ENCODE peak calls at places on chromosomes 12 and 14, in four cellular contexts. S, Y, J and V are unnamed samples.

GRCh38 chr14:93832076-93832475 is 43.8 kb upstream of the PRIMA1 start:
- DNase-seq in S (no peak), Y (no peak), J (no peak), V (no peak)

GRCh38 chr14:63624203-63624602 is 17.5 kb downstream of the WDR89 start:
- DNase-seq in S (no peak), Y (no peak), J (no peak), V (no peak)

GRCh38 chr12:81077329-81077685 is 572 bp upstream of the ACSS3 start:
- DNase-seq in S (no peak), Y (no peak), J (no peak), V (no peak)

GRCh38 chr12:53856132-53856531 is 82.5 kb upstream of the HOXC13 start:
- DNase-seq in S (no peak), Y (no peak), J (peak; percentile 8), V (no peak)

GRCh38 chr12:106492893-106493292 is 89.9 kb upstream of the RFX4 start:
- DNase-seq in S (no peak), Y (no peak), J (no peak), V (no peak)

GRCh38 chr14:105492966-105493871 is 2.2 kb downstream of the TEDC1 start:
- DNase-seq in S (no peak), Y (no peak), J (no peak), V (peak; percentile 10)

GRCh38 chr14:69046468-69046867 is 67.4 kb upstream of the ACTN1 start:
- DNase-seq in S (no peak), Y (no peak), J (no peak), V (no peak)

GRCh38 chr12:113479578-113480335 is 8.1 kb upstream of the LHX5 start:
- DNase-seq in S (peak; percentile 56), Y (peak; percentile 67), J (no peak), V (peak; percentile 21)

GRCh38 chr14:55446127-55446736 is 5.8 kb upstream of the TBPL2 start:
- DNase-seq in S (peak; percentile 61), Y (peak; percentile 76), J (no peak), V (peak; percentile 72)

GRCh38 chr12:25812295-25812694 is 146.2 kb upstream of the RASSF8 start:
- DNase-seq in S (no peak), Y (no peak), J (no peak), V (no peak)

GRCh38 chr14:105860615-105861580 is 334.5 kb downstream of the TMEM121 start:
- DNase-seq in S (no peak), Y (peak; percentile 5), J (no peak), V (peak; percentile 70)

GRCh38 chr12:85369365-85370154 is 89.5 kb downstream of the ALX1 start:
- DNase-seq in S (no peak), Y (no peak), J (no peak), V (no peak)

GRCh38 chr12:89829434-89829975 is 120.9 kb upstream of the ATP2B1 start:
- DNase-seq in S (no peak), Y (no peak), J (no peak), V (no peak)

GRCh38 chr12:108728820-108729611 is 2.3 kb downstream of the CORO1C start:
- DNase-seq in S (no peak), Y (no peak), J (no peak), V (no peak)

GRCh38 chr12:131971226-131971625 is 21.5 kb downstream of the EP400 start:
- DNase-seq in S (no peak), Y (no peak), J (no peak), V (no peak)

GRCh38 chr14:26598081-26598671 is 343 bp upstream of the NOVA1 start:
- DNase-seq in S (peak; percentile 4), Y (peak; percentile 17), J (peak; percentile 95), V (no peak)

GRCh38 chr14:74569387-74569786 is 42.6 kb downstream of the LTBP2 start:
- DNase-seq in S (no peak), Y (no peak), J (no peak), V (no peak)

GRCh38 chr14:75279153-75279738 is 618 bp downstream of the FOS start:
- DNase-seq in S (peak; percentile 33), Y (peak; percentile 45), J (no peak), V (peak; percentile 15)

GRCh38 chr14:93137864-93138263 is 22.1 kb upstream of the ITPK1 start:
- DNase-seq in S (no peak), Y (no peak), J (no peak), V (no peak)

GRCh38 chr12:6335451-6336078 is 6.3 kb downstream of the TNFRSF1A start:
- DNase-seq in S (peak; percentile 92), Y (peak; percentile 92), J (peak; percentile 95), V (peak; percentile 89)

GRCh38 chr14:24425704-24426103 is 3.8 kb downstream of the CBLN3 start:
- DNase-seq in S (no peak), Y (no peak), J (no peak), V (no peak)

GRCh38 chr12:125032466-125033152 is 32.6 kb upstream of the AACS start:
- DNase-seq in S (no peak), Y (no peak), J (no peak), V (no peak)

GRCh38 chr12:115519359-115519758 is 758.1 kb downstream of the MED13L start:
- DNase-seq in S (no peak), Y (no peak), J (no peak), V (no peak)

GRCh38 chr12:27781680-27782079 is 1.6 kb upstream of the MANSC4 start:
- DNase-seq in S (no peak), Y (no peak), J (no peak), V (no peak)

GRCh38 chr12:19971396-19971802 is 396.9 kb upstream of the PDE3A start:
- DNase-seq in S (no peak), Y (no peak), J (no peak), V (no peak)

GRCh38 chr12:11651377-11651776 is 1.9 kb downstream of the ETV6 start:
- DNase-seq in S (no peak), Y (no peak), J (no peak), V (peak; percentile 29)

GRCh38 chr12:56760460-56760859 is 2.7 kb upstream of the HSD17B6 start:
- DNase-seq in S (no peak), Y (no peak), J (no peak), V (no peak)

GRCh38 chr12:121626853-121627623 is 708 bp downstream of the ORAI1 start:
- DNase-seq in S (peak; percentile 71), Y (peak; percentile 83), J (peak; percentile 93), V (peak; percentile 85)

GRCh38 chr12:21774358-21775129 is at the start of gene KCNJ8:
- DNase-seq in S (peak; percentile 11), Y (no peak), J (peak; percentile 95), V (no peak)

GRCh38 chr14:87794566-87794965 is 198.4 kb downstream of the GALC start:
- DNase-seq in S (no peak), Y (no peak), J (no peak), V (no peak)

GRCh38 chr12:27975222-27976136 is 2.9 kb upstream of the PTHLH start:
- DNase-seq in S (no peak), Y (peak; percentile 18), J (no peak), V (no peak)

GRCh38 chr12:45583011-45583657 is 146.4 kb upstream of the ARID2 start:
- DNase-seq in S (no peak), Y (no peak), J (peak; percentile 50), V (no peak)

GRCh38 chr12:45585522-45586230 is 143.8 kb upstream of the ARID2 start:
- DNase-seq in S (no peak), Y (no peak), J (peak; percentile 50), V (no peak)

GRCh38 chr12:45581112-45581511 is 148.4 kb upstream of the ARID2 start:
- DNase-seq in S (no peak), Y (no peak), J (peak; percentile 21), V (no peak)

GRCh38 chr12:45580570-45580969 is 148.9 kb upstream of the ARID2 start:
- DNase-seq in S (no peak), Y (no peak), J (peak; percentile 60), V (no peak)

GRCh38 chr12:45582536-45582935 is 147.0 kb upstream of the ARID2 start:
- DNase-seq in S (no peak), Y (no peak), J (no peak), V (no peak)
- TF ChIP-seq CTCF in S (no peak), Y (no peak), J (no peak), V (no peak)

DNA sequence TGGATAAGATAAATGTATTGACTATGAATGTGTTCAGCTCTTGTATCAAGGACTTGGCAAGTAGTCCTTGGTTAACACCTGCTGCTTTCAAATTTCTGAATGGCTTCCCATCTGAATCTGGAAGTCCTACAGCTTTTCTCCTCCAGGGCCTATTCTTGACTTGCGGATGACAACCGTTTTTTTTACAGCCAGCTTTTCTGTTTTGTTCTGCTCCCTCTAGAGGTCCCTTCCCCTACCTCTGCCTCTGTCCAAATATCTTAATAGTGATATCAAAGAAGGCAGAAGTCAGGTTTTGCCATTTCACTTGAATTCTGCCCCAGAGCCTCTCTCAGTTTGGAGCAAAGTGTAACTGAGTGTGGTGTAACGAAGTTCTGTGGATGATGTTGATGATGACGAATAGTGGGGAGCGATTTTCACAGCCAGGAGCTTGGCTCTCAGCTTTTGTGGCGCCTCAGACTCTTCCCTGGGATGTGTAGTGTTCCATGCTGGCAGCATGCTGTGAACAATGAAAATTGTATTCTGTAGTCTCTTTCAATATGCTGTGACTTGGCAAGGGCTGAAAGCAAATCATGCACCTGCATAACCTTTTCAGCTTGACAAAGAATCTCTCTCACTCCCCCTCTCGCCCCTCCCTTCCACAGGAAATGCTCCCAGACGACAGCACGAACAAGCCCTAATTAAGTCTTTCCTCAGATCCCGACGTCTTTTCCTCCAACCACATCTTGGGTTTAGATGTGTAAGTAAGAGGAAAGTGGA is 5.0 kb upstream of the SLC4A8 start:
- DNase-seq in S (no peak), Y (no peak), J (peak; percentile 24), V (no peak)
- TF ChIP-seq CTCF in S (no peak), Y (no peak), J (no peak), V (no peak)

GRCh38 chr14:102984336-102985102 is 62.1 kb downstream of the AMN start:
- DNase-seq in S (no peak), Y (no peak), J (no peak), V (no peak)

GRCh38 chr14:102986810-102987579 is 64.5 kb downstream of the AMN start:
- DNase-seq in S (no peak), Y (no peak), J (no peak), V (no peak)

GRCh38 chr14:102983496-102983895 is 61.0 kb downstream of the AMN start:
- DNase-seq in S (no peak), Y (no peak), J (no peak), V (no peak)

GRCh38 chr14:102988054-102988453 is 65.6 kb downstream of the AMN start:
- DNase-seq in S (no peak), Y (no peak), J (no peak), V (no peak)

DNA sequence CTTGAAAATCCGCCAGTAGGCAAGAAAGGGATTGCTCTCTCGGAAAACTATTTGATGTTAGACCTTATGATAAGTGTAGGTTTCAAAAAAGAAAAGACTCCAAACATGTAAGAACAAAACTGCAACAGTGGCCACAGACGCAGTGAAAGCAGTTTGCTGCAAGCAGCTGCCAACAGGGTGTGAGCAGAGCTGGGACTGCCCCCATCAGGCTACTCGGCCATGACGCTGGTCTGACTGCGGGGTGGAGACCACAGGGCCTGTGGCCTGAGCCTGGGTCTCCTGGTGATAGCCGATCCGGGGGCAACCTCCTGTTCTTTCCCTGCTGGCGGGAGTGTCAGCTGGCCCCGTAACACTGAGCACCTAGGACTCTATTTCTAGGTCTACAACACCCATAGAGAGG is 63.2 kb downstream of the AMN start:
- DNase-seq in S (peak; percentile 78), Y (peak; percentile 83), J (no peak), V (peak; percentile 87)
- TF ChIP-seq CTCF in S (no peak), Y (no peak), J (no peak), V (no peak)

DNA sequence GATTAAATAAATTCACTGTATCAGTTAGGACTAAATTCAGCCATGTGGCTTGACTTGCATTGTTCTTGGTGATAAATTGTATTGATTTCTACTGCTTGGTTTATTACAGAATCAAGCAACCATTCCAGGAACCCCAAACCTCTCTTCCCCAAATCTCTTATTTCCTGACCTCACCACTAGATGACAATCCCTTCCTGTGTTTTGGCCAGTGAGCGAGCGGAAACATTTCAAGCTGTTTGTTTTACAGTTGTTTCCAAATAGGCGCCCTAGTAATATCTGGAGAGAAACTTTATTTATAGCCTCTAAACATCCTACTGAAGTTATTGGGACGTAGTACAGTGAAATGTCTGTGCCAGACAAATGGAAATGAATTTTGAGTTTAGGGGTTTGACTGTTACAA is 161.1 kb downstream of the SNAPC1 start:
- DNase-seq in S (no peak), Y (no peak), J (no peak), V (no peak)
- TF ChIP-seq CTCF in S (peak; percentile 32), Y (no peak), J (no peak), V (no peak)